ENCODE peak calls at places on chromosomes 2 and 18, in ten cellular contexts. G is hypothalamus; T is stimulated activated CD8-positive, alpha-beta memory T cell treated with anti-CD3 and anti-CD28 coated beads, Interleukin-7, amount 100 ng/mL, for 4 hours; A is neural crest cell; F is mesenchymal stem cell; U is IMR-90; K is EH; H is tibial nerve; B is Kasumi-1; L is K562. E is an unnamed sample.

GRCh38 chr18:74454279-74454741 is 2.8 kb downstream of the DIPK1C start:
- DNase-seq in G (no peak), T (no peak), A (no peak), F (no peak), U (no peak), K (no peak), H (no peak), B (no peak), L (no peak), E (no peak)

GRCh38 chr2:129329574-129329973 is 649.9 kb upstream of the RAB6C start:
- DNase-seq in G (no peak), T (no peak), A (no peak), F (no peak), U (no peak), K (no peak), H (no peak), B (no peak), L (no peak), E (no peak)

GRCh38 chr2:16225545-16225944 is 285.2 kb downstream of the MYCN start:
- DNase-seq in G (no peak), T (no peak), A (no peak), F (no peak), U (no peak), K (no peak), H (no peak), B (no peak), L (no peak), E (no peak)

GRCh38 chr2:219542931-219543595 is 546 bp downstream of the CHPF start:
- DNase-seq in G (no peak), T (no peak), A (peak), F (peak), U (peak), K (peak), H (no peak), B (no peak), L (peak), E (no peak)

GRCh38 chr2:209383212-209383611 is 40.6 kb upstream of the MAP2 start:
- DNase-seq in G (no peak), T (no peak), A (no peak), F (peak), U (peak), K (peak), H (no peak), B (no peak), L (no peak), E (no peak)

GRCh38 chr2:116716038-116716437 is 1098.5 kb upstream of the DDX18 start:
- DNase-seq in G (no peak), T (no peak), A (no peak), F (no peak), U (no peak), K (no peak), H (no peak), B (no peak), L (no peak), E (no peak)

GRCh38 chr2:85723707-85724360 is 29.7 kb downstream of the GNLY start:
- DNase-seq in G (no peak), T (no peak), A (no peak), F (no peak), U (peak), K (peak), H (no peak), B (no peak), L (no peak), E (no peak)

GRCh38 chr2:9907402-9907801 is 44.1 kb upstream of the GRHL1 start:
- DNase-seq in G (no peak), T (no peak), A (no peak), F (no peak), U (no peak), K (no peak), H (no peak), B (no peak), L (no peak), E (no peak)

GRCh38 chr18:32803571-32803970 is 30.7 kb upstream of the KLHL14 start:
- DNase-seq in G (no peak), T (no peak), A (peak), F (no peak), U (no peak), K (no peak), H (no peak), B (no peak), L (no peak), E (no peak)

GRCh38 chr2:21245565-21245964 is 121.8 kb downstream of the TDRD15 start:
- DNase-seq in G (no peak), T (no peak), A (no peak), F (no peak), U (no peak), K (no peak), H (no peak), B (no peak), L (peak), E (no peak)

GRCh38 chr2:234081970-234082822 is 31.7 kb downstream of the SPP2 start:
- DNase-seq in G (no peak), T (no peak), A (no peak), F (no peak), U (no peak), K (no peak), H (no peak), B (no peak), L (no peak), E (no peak)

GRCh38 chr2:215363039-215363438 is 51.2 kb downstream of the ATIC start:
- DNase-seq in G (no peak), T (no peak), A (no peak), F (no peak), U (peak), K (no peak), H (no peak), B (no peak), L (no peak), E (no peak)

GRCh38 chr18:49274188-49274714 is 186.2 kb downstream of the DYM start:
- DNase-seq in G (no peak), T (no peak), A (no peak), F (peak), U (peak), K (peak), H (no peak), B (no peak), L (peak), E (no peak)

GRCh38 chr2:67465623-67466022 is 68.5 kb downstream of the ETAA1 start:
- DNase-seq in G (no peak), T (no peak), A (no peak), F (no peak), U (no peak), K (no peak), H (no peak), B (no peak), L (no peak), E (no peak)

GRCh38 chr2:134181219-134181618 is 72.7 kb upstream of the MGAT5 start:
- DNase-seq in G (no peak), T (no peak), A (no peak), F (no peak), U (no peak), K (no peak), H (no peak), B (no peak), L (no peak), E (no peak)

GRCh38 chr2:121334581-121335293 is 49.7 kb upstream of the TFCP2L1 start:
- DNase-seq in G (no peak), T (no peak), A (no peak), F (no peak), U (no peak), K (no peak), H (no peak), B (no peak), L (no peak), E (no peak)

GRCh38 chr2:202934456-202934855 is 22.4 kb downstream of the CARF start:
- DNase-seq in G (no peak), T (no peak), A (no peak), F (no peak), U (no peak), K (no peak), H (no peak), B (no peak), L (no peak), E (no peak)

GRCh38 chr2:19580830-19581229 is 222.4 kb upstream of the OSR1 start:
- DNase-seq in G (no peak), T (no peak), A (no peak), F (peak), U (peak), K (peak), H (no peak), B (no peak), L (no peak), E (no peak)